ENCODE peak calls at places on chromosomes 4 and X, in seven cellular contexts. F is bronchial epithelial cell; R is tibial nerve; V is GM06990; N is CD8-positive, alpha-beta memory T cell; H is GM12878; M is HAP-1. X is an unnamed sample.

GRCh38 chrX:154827624-154828408 is 6.6 kb downstream of the SMIM9 start:
- DNase-seq in V (no peak), R (no peak), N (no peak), M (no peak), F (no peak), H (peak; percentile 53), X (no peak)

GRCh38 chr4:94412019-94413017 is 39.4 kb upstream of the PDLIM5 start:
- DNase-seq in V (no peak), H (no peak), R (no peak), N (no peak), F (peak; percentile 92), M (peak; percentile 91), X (no peak)

GRCh38 chr4:87310691-87311335 is 11.9 kb downstream of the HSD17B13 start:
- DNase-seq in R (no peak), M (no peak), V (no peak), F (no peak), N (no peak), H (no peak), X (no peak)

GRCh38 chr4:19944251-19944650 is 307.5 kb upstream of the SLIT2 start:
- DNase-seq in N (no peak), R (no peak), H (no peak), F (peak; percentile 66), V (no peak), M (no peak), X (no peak)

GRCh38 chr4:4985844-4986243 is 33.4 kb downstream of the CYTL1 start:
- DNase-seq in N (no peak), R (no peak), F (no peak), V (no peak), H (no peak), M (no peak), X (peak; percentile 31)

GRCh38 chr4:3302164-3302785 is 9.5 kb downstream of the RGS12 start:
- DNase-seq in F (no peak), H (peak; percentile 21), R (no peak), V (peak; percentile 62), M (no peak), N (peak; percentile 97), X (no peak)

GRCh38 chr4:1764670-1765069 is 28.4 kb upstream of the FGFR3 start:
- DNase-seq in M (no peak), V (no peak), N (no peak), R (no peak), H (no peak), F (no peak), X (no peak)

GRCh38 chr4:156962551-156962974 is 9.0 kb downstream of the PDGFC start:
- DNase-seq in V (no peak), R (no peak), F (peak; percentile 69), N (no peak), M (no peak), H (no peak), X (no peak)

GRCh38 chr4:2332976-2333319 is 71.0 kb upstream of the MXD4 start:
- DNase-seq in F (no peak), H (no peak), M (no peak), V (no peak), R (no peak), N (no peak), X (no peak)

GRCh38 chr4:117796677-117797076 is 237.6 kb upstream of the NDST3 start:
- DNase-seq in F (peak; percentile 12), V (no peak), M (no peak), H (no peak), R (no peak), N (no peak), X (no peak)

GRCh38 chr4:153594208-153594607 is 89.9 kb upstream of the TLR2 start:
- DNase-seq in M (no peak), R (no peak), V (no peak), H (no peak), F (peak; percentile 40), N (no peak), X (no peak)

GRCh38 chr4:184191267-184191666 is 26.4 kb downstream of the ENPP6 start:
- DNase-seq in H (no peak), M (no peak), R (no peak), F (no peak), V (no peak), N (no peak), X (no peak)

GRCh38 chr4:146124023-146124680 is 51.4 kb upstream of the LSM6 start:
- DNase-seq in M (no peak), H (no peak), V (no peak), R (no peak), N (no peak), F (no peak), X (peak; percentile 20)

GRCh38 chrX:110156167-110156754 is 153.3 kb downstream of the TMEM164 start:
- DNase-seq in V (no peak), N (peak; percentile 10), F (no peak), R (no peak), M (peak; percentile 9), H (no peak), X (no peak)

GRCh38 chr4:6594826-6595355 is 19.9 kb downstream of the MAN2B2 start:
- DNase-seq in V (no peak), F (peak; percentile 62), N (no peak), H (no peak), M (no peak), R (no peak), X (no peak)

GRCh38 chr4:122764071-122764807 is 31.7 kb downstream of the BBS12 start:
- DNase-seq in V (no peak), H (no peak), F (peak; percentile 29), N (no peak), M (no peak), R (no peak), X (no peak)

GRCh38 chr4:166014411-166014810 is 141.4 kb downstream of the TLL1 start:
- DNase-seq in M (no peak), F (peak; percentile 98), H (no peak), R (no peak), N (no peak), V (no peak), X (no peak)

GRCh38 chr4:17846256-17846655 is 35.5 kb downstream of the NCAPG start:
- DNase-seq in V (no peak), F (peak; percentile 51), M (no peak), H (no peak), N (no peak), R (no peak), X (no peak)

GRCh38 chr4:122577808-122578781 is 42.8 kb downstream of the IL21 start:
- DNase-seq in M (peak; percentile 69), F (peak; percentile 48), N (peak; percentile 84), R (peak; percentile 31), V (no peak), H (no peak), X (no peak)

GRCh38 chr4:5796976-5797375 is 86.0 kb downstream of the EVC start:
- DNase-seq in M (no peak), F (no peak), V (no peak), N (no peak), R (no peak), H (no peak), X (no peak)

GRCh38 chrX:40009890-40010289 is 87.9 kb downstream of the BCOR start:
- DNase-seq in N (no peak), H (no peak), V (no peak), F (no peak), M (no peak), R (no peak), X (no peak)

GRCh38 chrX:134236690-134237362 is at the start of gene CCDC160:
- DNase-seq in H (no peak), F (no peak), N (no peak), R (peak; percentile 8), M (peak; percentile 61), V (peak; percentile 9), X (no peak)

GRCh38 chr4:117831060-117831683 is 203.1 kb upstream of the NDST3 start:
- DNase-seq in R (no peak), F (no peak), H (no peak), V (no peak), M (no peak), N (no peak), X (no peak)

GRCh38 chr4:87038837-87039715 is 104.3 kb downstream of the AFF1 start:
- DNase-seq in R (peak; percentile 3), N (no peak), M (peak; percentile 46), V (peak; percentile 23), H (no peak), F (peak; percentile 93), X (no peak)

GRCh38 chr4:128718793-128719192 is 90.7 kb upstream of the JADE1 start:
- DNase-seq in R (no peak), V (no peak), M (no peak), N (no peak), F (no peak), H (no peak), X (no peak)

GRCh38 chr4:141899103-141899502 is 262.7 kb downstream of the IL15 start:
- DNase-seq in V (no peak), M (no peak), H (no peak), N (no peak), F (no peak), R (no peak), X (no peak)

DNA sequence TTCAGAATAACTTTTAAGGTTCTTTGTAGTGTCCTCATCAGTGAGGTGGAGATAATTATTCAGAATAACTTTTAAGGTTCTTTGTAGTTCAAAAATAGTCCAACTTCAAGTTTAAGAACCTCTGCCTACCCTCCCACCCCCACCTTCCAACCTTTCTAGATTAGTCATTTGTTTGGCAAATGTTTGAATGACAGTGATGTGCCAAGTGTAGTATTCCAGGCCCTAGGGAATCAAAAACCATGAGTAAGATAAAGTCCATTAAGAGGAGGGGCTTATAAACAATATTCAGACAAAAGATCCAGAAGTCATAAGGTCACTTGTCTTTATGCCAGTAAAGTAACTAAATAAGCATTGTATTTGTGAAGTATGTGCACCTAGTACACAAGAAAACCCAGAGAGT is 51.3 kb downstream of the DCUN1D4 start:
- DNase-seq in V (no peak), H (no peak), M (no peak), R (no peak), F (peak; percentile 58), N (no peak), X (no peak)
- H3K36me3 ChIP-seq in V (peaks cover 4% of the 10 kb centered on the region), H (peaks cover 7% of the 10 kb centered on the region), M (peaks cover 19% of the 10 kb centered on the region), R (no peaks in the 10 kb centered on the region), F (no peaks in the 10 kb centered on the region), N (no peaks in the 10 kb centered on the region), X (no peaks in the 10 kb centered on the region)

DNA sequence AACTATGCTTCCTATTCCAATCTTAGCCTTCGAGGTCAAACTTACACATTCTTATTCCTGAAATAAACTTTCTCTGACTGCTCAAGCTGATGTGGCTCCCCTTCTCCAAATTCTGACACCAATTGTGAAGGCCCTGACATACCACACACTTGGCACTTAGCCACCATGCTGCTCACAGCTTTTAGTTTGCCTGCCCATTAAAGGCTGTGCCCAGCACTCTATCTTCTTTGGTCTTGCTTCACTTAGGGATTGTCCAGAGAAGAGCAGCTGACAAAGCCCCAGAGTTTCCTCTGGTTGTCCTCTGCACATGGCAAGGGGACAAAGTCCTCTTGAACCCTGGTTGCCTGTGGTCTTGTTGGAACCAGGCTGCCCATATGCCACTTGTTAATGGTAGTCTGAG is 126.1 kb downstream of the ARHGEF9 start:
- DNase-seq in F (no peak), N (no peak), V (no peak), H (no peak), M (no peak), R (no peak), X (no peak)
- H3K4me3 ChIP-seq in F (no peak overlapping the region), N (no peak overlapping the region), V (no peak overlapping the region), H (no peak overlapping the region), M (no peak overlapping the region), R (no peak overlapping the region), X (no peak overlapping the region)

GRCh38 chr4:56026596-56026995 is 77.9 kb downstream of the CEP135 start:
- DNase-seq in F (peak; percentile 81), V (no peak), R (no peak), M (no peak), H (no peak), N (no peak), X (no peak)
- H3K36me3 ChIP-seq in F (no peaks in the 10 kb centered on the region), V (peaks cover 5% of the 10 kb centered on the region), R (peaks cover 8% of the 10 kb centered on the region), M (peaks cover 20% of the 10 kb centered on the region), H (peaks cover 29% of the 10 kb centered on the region), N (peaks cover 18% of the 10 kb centered on the region), X (no peaks in the 10 kb centered on the region)

GRCh38 chr4:148434075-148434773 is 8.0 kb downstream of the NR3C2 start:
- DNase-seq in F (no peak), N (no peak), V (no peak), R (no peak), H (no peak), M (no peak), X (no peak)
- H3K4me3 ChIP-seq in F (no peak overlapping the region), N (no peak overlapping the region), V (no peak overlapping the region), R (no peak overlapping the region), H (no peak overlapping the region), M (no peak overlapping the region), X (no peak overlapping the region)

X was measured in iPS DF 6.9.